ENCODE peak calls at places on chromosome 13, in five cellular contexts. B is epithelial cell of proximal tubule, J is heart right ventricle, A is astrocyte of the spinal cord, C is choroid plexus epithelial cell. D is an unnamed sample.

GRCh38 chr13:104414181-104414580 is 1348.0 kb upstream of the SLC10A2 start:
- DNase-seq in J (no peak), C (no peak), A (no peak), B (no peak), D (no peak)

GRCh38 chr13:111610077-111610476 is 289.6 kb downstream of the TEX29 start:
- DNase-seq in C (no peak), A (no peak), B (no peak), J (no peak), D (no peak)

GRCh38 chr13:30569901-30570576 is 47.7 kb upstream of the USPL1 start:
- DNase-seq in B (peak; percentile 72), A (peak; percentile 96), J (no peak), C (peak; percentile 96), D (peak; percentile 59)

GRCh38 chr13:98571955-98572662 is 4.8 kb downstream of the STK24 start:
- DNase-seq in J (no peak), B (no peak), C (peak; percentile 37), A (peak; percentile 78), D (peak; percentile 90)

GRCh38 chr13:112481458-112481857 is 105.3 kb downstream of the SPACA7 start:
- DNase-seq in A (peak; percentile 1), C (no peak), J (no peak), B (no peak), D (no peak)

GRCh38 chr13:21060063-21060826 is 1.1 kb downstream of the LATS2 start:
- DNase-seq in B (no peak), J (peak; percentile 59), A (peak; percentile 54), C (peak; percentile 64), D (no peak)

GRCh38 chr13:32495429-32495828 is 43.2 kb downstream of the N4BP2L2 start:
- DNase-seq in C (no peak), B (no peak), J (no peak), A (no peak), D (no peak)

GRCh38 chr13:106630162-106630561 is 62.2 kb upstream of the ARGLU1 start:
- DNase-seq in C (no peak), B (no peak), J (no peak), A (no peak), D (no peak)

GRCh38 chr13:44843403-44843802 is 145.9 kb downstream of the NUFIP1 start:
- DNase-seq in C (peak; percentile 44), A (no peak), B (no peak), J (no peak), D (no peak)

GRCh38 chr13:34469212-34469983 is 472.7 kb upstream of the NBEA start:
- DNase-seq in C (peak; percentile 9), J (no peak), A (peak; percentile 27), B (no peak), D (no peak)

GRCh38 chr13:111344471-111345191 is 24.2 kb downstream of the TEX29 start:
- DNase-seq in B (no peak), C (peak; percentile 71), A (peak; percentile 44), J (no peak), D (peak; percentile 72)

GRCh38 chr13:71935166-71935840 is 68.3 kb upstream of the DACH1 start:
- DNase-seq in B (no peak), J (no peak), C (no peak), A (no peak), D (no peak)

GRCh38 chr13:25529425-25529824 is 157.7 kb downstream of the ATP8A2 start:
- DNase-seq in B (no peak), C (no peak), J (no peak), A (no peak), D (no peak)

GRCh38 chr13:40124648-40125045 is 469.2 kb downstream of the COG6 start:
- DNase-seq in C (no peak), J (no peak), B (no peak), A (no peak), D (no peak)

GRCh38 chr13:42777476-42777875 is 3.9 kb upstream of the FAM216B start:
- DNase-seq in J (no peak), B (peak; percentile 6), A (no peak), C (no peak), D (no peak)

GRCh38 chr13:51275101-51275500 is 52.9 kb downstream of the FAM124A start:
- DNase-seq in A (no peak), J (no peak), B (no peak), C (peak; percentile 30), D (no peak)

GRCh38 chr13:48731957-48732569 is 78.3 kb downstream of the CYSLTR2 start:
- DNase-seq in A (no peak), B (no peak), J (peak; percentile 46), C (peak; percentile 60), D (no peak)

GRCh38 chr13:110593430-110594130 is 21.8 kb upstream of the NAXD start:
- DNase-seq in A (peak; percentile 64), B (no peak), J (no peak), C (peak; percentile 75), D (peak; percentile 31)

DNA sequence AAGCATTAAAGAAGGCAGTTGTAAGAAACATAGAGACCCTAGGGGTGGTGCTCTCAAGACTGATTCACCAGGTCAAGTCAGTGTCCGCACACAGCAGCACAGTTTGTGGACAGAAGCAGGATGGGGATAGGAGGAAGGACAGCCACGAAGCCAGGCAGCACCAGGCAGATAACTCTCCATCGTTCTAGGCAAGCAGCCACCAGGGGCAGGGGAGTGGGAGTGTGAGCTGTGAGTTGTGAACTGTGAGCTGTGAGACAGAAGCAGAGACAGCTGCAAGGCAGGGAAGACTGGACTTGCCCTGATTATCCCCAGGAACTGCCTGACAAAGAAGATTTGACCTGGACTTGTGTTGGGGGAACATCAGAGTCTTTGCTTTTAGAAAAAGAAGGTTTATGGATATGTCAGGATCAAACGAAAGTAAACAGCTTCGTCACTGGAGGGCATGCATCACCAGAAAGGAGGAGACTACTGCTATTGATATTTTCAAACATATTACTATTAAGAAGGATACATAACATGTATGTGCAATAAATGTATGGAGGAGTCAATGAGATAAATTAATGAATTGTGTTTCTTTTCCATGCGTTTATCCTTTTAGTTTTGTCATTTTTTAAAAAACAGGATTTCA is 286.1 kb downstream of the IRS2 start:
- DNase-seq in C (peak; percentile 59), A (no peak), B (no peak), J (no peak), D (no peak)
- TF ChIP-seq CTCF in C (peak; percentile 60), A (peak; percentile 23), B (no peak), J (no peak), D (no peak)

DNA sequence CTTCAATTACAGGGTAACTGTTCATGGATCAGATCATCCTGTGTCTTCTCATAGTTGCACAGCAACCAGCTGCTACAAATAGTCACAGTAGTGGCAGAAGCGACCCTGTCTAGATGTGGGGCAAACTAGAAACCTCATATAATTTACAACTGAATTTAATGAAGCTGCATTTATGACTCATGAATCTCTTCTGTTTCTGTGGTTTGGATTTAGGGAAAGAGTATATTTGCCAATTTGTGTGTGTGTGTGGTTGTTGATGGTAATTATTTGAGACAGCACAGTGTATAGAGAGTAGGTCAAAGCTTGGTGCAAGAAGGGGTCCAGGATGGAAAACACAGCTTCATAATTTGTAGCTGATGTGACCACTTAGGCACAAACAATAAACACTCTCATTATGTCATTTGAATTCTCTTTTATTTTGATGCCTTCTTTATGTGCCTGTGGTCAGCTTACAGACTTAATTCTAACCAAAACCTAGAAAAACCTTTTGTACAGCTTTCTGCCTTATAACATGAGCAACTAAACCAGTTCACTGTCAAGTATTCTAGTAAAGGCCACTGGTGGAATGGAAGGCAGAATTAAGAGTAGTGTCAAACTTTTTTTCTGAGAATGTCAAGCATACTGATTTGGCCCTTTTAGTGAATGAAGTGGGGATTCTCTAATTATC is 218.1 kb downstream of the TBC1D4 start:
- DNase-seq in C (peak; percentile 27), J (no peak), B (no peak), A (peak; percentile 72), D (peak; percentile 19)
- H3K4me3 ChIP-seq in C (no peak overlapping the region), J (no peak overlapping the region), B (no peak overlapping the region), A (no peak overlapping the region), D (no peak overlapping the region)

GRCh38 chr13:84645196-84646071 is 763.2 kb upstream of the SLITRK1 start:
- DNase-seq in B (no peak), A (peak; percentile 50), J (no peak), C (peak; percentile 16), D (no peak)
- TF ChIP-seq CTCF in B (no peak), A (no peak), J (no peak), C (no peak), D (no peak)

DNA sequence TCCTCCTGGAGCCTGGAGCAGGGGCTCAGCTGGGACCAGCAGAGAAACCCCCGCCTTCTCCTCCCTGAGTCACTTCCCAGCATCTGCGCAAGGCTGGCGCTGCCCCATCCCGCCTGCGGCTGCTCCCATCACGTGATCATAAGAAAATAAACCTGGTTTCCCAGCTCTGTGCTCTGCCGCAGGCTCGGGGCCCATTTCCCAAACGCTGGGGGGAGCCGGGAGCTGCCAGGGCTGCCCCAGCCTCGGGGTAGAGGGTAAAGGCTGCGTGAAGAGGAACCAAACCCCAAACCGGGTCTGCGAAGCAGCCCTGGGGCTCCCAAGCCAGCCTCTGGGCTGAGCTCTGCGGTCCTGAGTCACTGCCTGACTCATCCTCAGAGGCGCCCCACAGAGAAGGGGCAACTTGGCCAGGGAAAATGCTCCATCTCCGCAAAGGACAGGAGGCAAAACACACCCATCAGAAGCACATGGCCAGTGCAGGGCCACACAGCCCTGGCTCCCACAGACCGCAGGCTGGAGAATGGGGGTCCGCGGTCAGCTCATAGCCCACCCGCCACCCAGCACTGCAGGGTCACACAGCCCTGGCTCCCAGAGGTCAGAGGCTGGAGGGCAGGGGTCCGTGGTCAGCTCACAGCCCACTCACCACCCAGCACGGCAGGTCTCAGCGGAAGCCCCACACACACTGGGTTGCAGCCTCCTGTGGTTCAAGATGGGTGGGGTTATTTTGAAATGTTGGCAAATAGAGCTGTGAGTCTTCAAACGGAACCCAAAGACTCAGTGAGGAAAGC is 67.1 kb downstream of the RASA3 start:
- DNase-seq in B (peak; percentile 60), J (peak; percentile 82), A (peak; percentile 99), C (peak; percentile 99), D (peak; percentile 94)
- H3K4me3 ChIP-seq in B (peak overlapping the region; percentile 46), J (peak overlapping the region; percentile 49), A (peak overlapping the region; percentile 7), C (peak overlapping the region; percentile 24), D (peak overlapping the region; percentile 43)

GRCh38 chr13:46295531-46296464 is 84.1 kb downstream of the LRRC63 start:
- DNase-seq in J (no peak), C (peak; percentile 95), B (peak; percentile 84), A (peak; percentile 95), D (peak; percentile 41)

GRCh38 chr13:46296465-46296822 is 84.7 kb downstream of the LRRC63 start:
- DNase-seq in A (no peak), B (no peak), C (no peak), J (no peak), D (no peak)

GRCh38 chr13:46296920-46297319 is 85.2 kb downstream of the LRRC63 start:
- DNase-seq in C (peak; percentile 79), A (peak; percentile 90), J (no peak), B (peak; percentile 55), D (peak; percentile 52)

DNA sequence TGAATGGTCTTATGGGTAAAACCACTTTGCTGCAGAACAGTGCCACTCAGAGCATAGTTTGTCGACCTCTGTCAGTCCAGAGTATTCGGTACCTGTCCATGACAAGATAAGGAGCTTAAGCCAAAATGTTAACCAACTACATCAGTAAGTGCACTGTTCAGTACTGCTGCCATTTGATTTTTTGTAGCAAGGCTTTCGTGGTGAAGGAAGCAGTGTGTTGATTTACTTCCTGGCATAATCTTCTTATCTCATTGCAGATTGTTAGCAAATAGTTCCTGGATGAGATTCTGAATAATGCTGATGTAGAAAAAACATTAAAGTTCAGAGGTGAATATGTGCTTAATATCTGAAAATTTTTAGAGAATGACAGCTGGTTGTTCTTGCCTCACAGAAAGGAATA is 85.6 kb downstream of the LRRC63 start:
- DNase-seq in A (peak; percentile 45), C (peak; percentile 67), B (no peak), J (no peak), D (no peak)
- TF ChIP-seq CTCF in A (no peak), C (no peak), B (no peak), J (no peak), D (no peak)